ENCODE peak calls at places on chromosomes 11 and 22, in eight cellular contexts. S, Z, M, X, G, D, B and R are unnamed samples.
A peak's percentile ranks its signal among the peaks of the same experiment; 100 is the strongest.

GRCh38 chr11:68948496-68948895 is 32.3 kb downstream of the MRGPRD start:
- DNase-seq in G (no peak), Z (no peak), B (no peak), S (no peak), M (no peak), X (no peak), D (no peak), R (no peak)

GRCh38 chr11:110891411-110891810 is 179.2 kb upstream of the ARHGAP20 start:
- DNase-seq in G (no peak), S (no peak), D (no peak), Z (no peak), X (peak; percentile 52), B (no peak), M (no peak), R (no peak)

GRCh38 chr11:125382211-125382807 is 113.8 kb downstream of the FEZ1 start:
- DNase-seq in X (no peak), D (no peak), S (no peak), M (no peak), B (no peak), G (no peak), Z (no peak), R (no peak)

GRCh38 chr22:50583294-50583865 is 731 bp upstream of the CHKB start:
- DNase-seq in B (no peak), Z (no peak), G (no peak), D (peak; percentile 63), M (no peak), X (no peak), S (no peak), R (no peak)

GRCh38 chr11:5719703-5720495 is 16.3 kb upstream of the OR56B1 start:
- DNase-seq in D (no peak), B (no peak), M (no peak), X (no peak), Z (no peak), G (no peak), S (no peak), R (no peak)

GRCh38 chr11:11701070-11701469 is 79.3 kb upstream of the GALNT18 start:
- DNase-seq in G (no peak), Z (no peak), B (no peak), X (peak; percentile 1), D (no peak), S (no peak), M (no peak), R (no peak)

GRCh38 chr22:46941958-46942815 is 179.7 kb downstream of the TBC1D22A start:
- DNase-seq in Z (no peak), B (no peak), D (no peak), M (no peak), S (no peak), X (no peak), G (no peak), R (no peak)

GRCh38 chr22:35601743-35602633 is 15.1 kb downstream of the MB start:
- DNase-seq in Z (no peak), G (no peak), S (no peak), B (no peak), D (no peak), X (peak; percentile 20), M (peak; percentile 59), R (no peak)

GRCh38 chr22:42368379-42369249 is 63.6 kb downstream of the NFAM1 start:
- DNase-seq in D (peak; percentile 92), M (peak; percentile 55), Z (peak; percentile 17), X (no peak), G (peak; percentile 25), S (no peak), B (no peak), R (peak; percentile 10)

GRCh38 chr11:48064306-48064705 is 83.9 kb downstream of the PTPRJ start:
- DNase-seq in M (no peak), Z (no peak), D (no peak), G (no peak), B (no peak), X (peak; percentile 71), S (no peak), R (no peak)

GRCh38 chr11:133898770-133899115 is 53.4 kb upstream of the SPATA19 start:
- DNase-seq in M (peak; percentile 12), Z (no peak), D (no peak), X (no peak), B (no peak), G (no peak), S (peak; percentile 18), R (no peak)

GRCh38 chr11:41431784-41432183 is 27.7 kb downstream of the LRRC4C start:
- DNase-seq in X (no peak), Z (no peak), S (no peak), D (peak; percentile 80), B (no peak), M (no peak), G (no peak), R (no peak)